ENCODE peak calls at places on chromosomes 16 and 17, in four cellular contexts. A is HCT116, T is HepG2, B is K562. I is an unnamed sample.
A peak's percentile ranks its signal among the peaks of the same experiment; 100 is the strongest.

GRCh38 chr17:63596856-63597557 is 3.7 kb upstream of the TACO1 start:
- DNase-seq in A (no peak), T (no peak), B (no peak), I (no peak)

GRCh38 chr17:13113821-13114525 is 96.1 kb upstream of the ELAC2 start:
- DNase-seq in B (no peak), A (no peak), T (no peak), I (no peak)

GRCh38 chr16:30892670-30893069 is 1.2 kb downstream of the BCL7C start:
- DNase-seq in A (no peak), T (no peak), B (no peak), I (no peak)

GRCh38 chr17:70447588-70447987 is 278.3 kb downstream of the KCNJ2 start:
- DNase-seq in T (no peak), A (no peak), B (no peak), I (no peak)

GRCh38 chr16:19644877-19645276 is 73.2 kb downstream of the KNOP1 start:
- DNase-seq in A (no peak), T (no peak), B (no peak), I (no peak)

GRCh38 chr16:79169239-79169638 is 431.3 kb downstream of the MAF start:
- DNase-seq in A (no peak), T (no peak), B (no peak), I (no peak)

GRCh38 chr16:85607331-85607765 is 5.8 kb upstream of the GSE1 start:
- DNase-seq in A (no peak), B (peak; percentile 54), T (no peak), I (no peak)

GRCh38 chr16:57564571-57565270 is 22.3 kb downstream of the ADGRG5 start:
- DNase-seq in B (no peak), T (no peak), A (no peak), I (no peak)

GRCh38 chr16:10966129-10966528 is 21.8 kb downstream of the CLEC16A start:
- DNase-seq in A (no peak), T (no peak), B (no peak), I (no peak)

GRCh38 chr17:285751-286422 is 66.7 kb downstream of the RPH3AL start:
- DNase-seq in B (no peak), A (no peak), T (no peak), I (no peak)

GRCh38 chr17:34703533-34703932 is 124.2 kb downstream of the TMEM132E start:
- DNase-seq in B (peak; percentile 68), T (peak; percentile 10), A (no peak), I (no peak)
- TF ChIP-seq ZBTB33 in B (no peak), T (no peak), A (no peak), I (no peak)

DNA sequence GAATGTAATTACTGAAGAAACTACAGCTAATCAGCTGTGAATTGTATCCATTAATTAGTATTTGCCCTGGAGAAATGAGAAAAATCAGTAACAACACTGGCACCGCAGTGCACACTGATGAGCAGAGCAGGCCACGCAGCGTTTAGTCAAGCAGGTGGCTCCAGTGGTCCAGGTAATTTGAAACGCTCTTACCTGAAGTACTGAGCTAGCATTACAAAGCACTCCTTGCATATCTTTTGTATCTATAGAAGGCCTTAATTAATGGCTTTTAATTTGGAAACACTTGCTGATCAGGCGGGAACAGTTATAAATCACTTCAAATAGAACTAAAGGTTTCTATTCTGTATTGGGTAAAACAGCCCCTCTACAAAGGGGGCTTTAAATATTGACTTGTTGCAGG is 76.3 kb downstream of the TOX3 start:
- DNase-seq in T (no peak), A (no peak), B (no peak), I (no peak)
- TF ChIP-seq ATF3 in T (no peak), A (no peak), B (no peak), I (no peak)

GRCh38 chr17:40327244-40327666 is 18.3 kb downstream of the RARA start:
- DNase-seq in B (no peak), A (no peak), T (no peak), I (no peak)

GRCh38 chr17:40325156-40326013 is 16.4 kb downstream of the RARA start:
- DNase-seq in B (no peak), T (no peak), A (no peak), I (no peak)

GRCh38 chr17:40326014-40326831 is 17.2 kb downstream of the RARA start:
- DNase-seq in T (peak; percentile 69), A (no peak), B (no peak), I (no peak)

GRCh38 chr17:40327735-40328385 is 18.9 kb downstream of the RARA start:
- DNase-seq in T (no peak), B (no peak), A (no peak), I (no peak)

GRCh38 chr17:40326832-40327199 is 17.8 kb downstream of the RARA start:
- DNase-seq in A (no peak), T (no peak), B (no peak), I (no peak)
- TF ChIP-seq ZBTB33 in A (no peak), T (no peak), B (no peak), I (no peak)

GRCh38 chr17:42629420-42630009 is 20.0 kb downstream of the TUBG1 start:
- DNase-seq in T (no peak), A (no peak), B (no peak), I (no peak)

GRCh38 chr17:42618442-42619150 is 9.1 kb downstream of the TUBG1 start:
- DNase-seq in A (no peak), B (peak; percentile 67), T (peak; percentile 82), I (peak; percentile 93)

GRCh38 chr17:42617956-42618431 is 8.5 kb downstream of the TUBG1 start:
- DNase-seq in A (no peak), B (peak; percentile 50), T (no peak), I (peak; percentile 47)

DNA sequence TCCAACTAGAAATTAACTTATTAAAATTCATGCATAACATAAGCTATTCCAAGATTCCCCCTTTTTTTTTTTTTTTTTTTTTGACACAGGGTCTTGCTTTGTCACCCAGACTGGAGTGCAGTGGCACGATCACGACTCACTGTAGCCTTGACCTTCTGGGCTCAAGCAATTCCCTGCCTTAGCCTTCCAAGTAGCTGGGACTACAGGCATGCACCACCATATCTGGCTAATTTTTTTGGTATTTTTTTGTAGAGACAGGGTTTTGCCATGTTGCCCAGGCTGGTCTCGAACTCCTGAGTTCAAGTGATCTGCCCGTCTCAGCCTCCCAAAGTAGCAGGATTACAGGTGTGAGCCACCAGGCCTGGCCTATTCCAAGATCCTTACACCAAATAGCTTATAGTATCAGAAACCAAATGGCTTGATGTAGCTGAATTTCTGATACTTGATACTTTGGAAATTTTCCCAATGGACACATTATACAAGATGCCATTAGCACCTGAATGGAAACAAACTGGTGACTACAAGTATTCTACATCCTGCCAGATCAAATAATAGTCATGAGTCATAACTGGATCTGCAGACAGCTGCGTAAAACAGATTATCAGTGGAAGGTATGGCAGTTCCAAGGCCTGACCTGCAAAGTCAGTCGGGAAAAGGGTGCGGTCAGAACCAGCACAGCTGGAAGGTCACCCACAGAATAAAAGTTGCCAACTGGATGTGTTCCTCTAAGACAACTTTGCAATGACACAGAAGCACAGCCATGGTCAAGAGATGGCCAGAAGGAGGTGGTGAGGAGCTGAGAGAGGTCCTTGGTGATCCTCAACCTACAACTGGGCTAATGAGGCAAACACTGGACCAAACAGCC is 14.5 kb downstream of the TUBG1 start:
- DNase-seq in T (no peak), A (peak; percentile 56), B (peak; percentile 76), I (no peak)
- TF ChIP-seq ATF3 in T (no peak), A (no peak), B (peak; percentile 97), I (no peak)

GRCh38 chr16:58733248-58733670 is 857 bp downstream of the GOT2 start:
- DNase-seq in B (no peak), T (peak; percentile 26), A (no peak), I (no peak)
- TF ChIP-seq ZBTB33 in B (no peak), T (no peak), A (no peak), I (no peak)

GRCh38 chr16:68655806-68656205 is 10.7 kb downstream of the CDH3 start:
- DNase-seq in A (no peak), T (no peak), B (no peak), I (no peak)
- TF ChIP-seq ATF3 in A (no peak), T (no peak), B (no peak), I (no peak)

GRCh38 chr17:77696151-77696719 is 262.3 kb upstream of the TNRC6C start:
- DNase-seq in T (no peak), B (no peak), A (no peak), I (no peak)
- TF ChIP-seq ZBTB33 in T (no peak), B (no peak), A (no peak), I (no peak)

DNA sequence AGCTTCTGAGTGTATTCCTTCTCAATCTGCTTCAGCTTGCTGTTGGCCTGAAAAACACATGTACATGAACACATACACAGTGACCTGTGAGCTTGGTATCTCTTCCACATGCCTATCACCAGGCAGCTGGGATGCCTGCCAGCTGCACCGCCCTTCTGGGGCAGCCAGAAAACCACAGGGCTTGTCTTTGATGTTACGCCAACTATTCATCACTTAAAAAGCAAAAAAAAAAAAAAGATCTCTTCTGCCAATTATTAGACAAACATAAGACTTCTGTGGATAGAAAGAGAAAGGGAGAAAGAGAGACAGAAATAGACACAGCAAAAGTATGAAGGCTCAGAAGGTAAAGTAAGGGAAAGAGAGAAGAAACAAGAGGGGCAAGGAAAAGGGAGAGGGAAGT is 189.2 kb upstream of the AXIN2 start:
- DNase-seq in A (peak; percentile 93), B (no peak), T (peak; percentile 99), I (peak; percentile 15)
- TF ChIP-seq ATF3 in A (no peak), B (no peak), T (peak; percentile 73), I (no peak)